ENCODE peak calls at places on chromosomes 11 and 22, in six cellular contexts. F, C, N, E, M and Q are unnamed samples.
A peak's percentile ranks its signal among the peaks of the same experiment; 100 is the strongest.

GRCh38 chr11:73414977-73415492 is 38.8 kb downstream of the RELT start:
- DNase-seq in F (peak; percentile 38), C (no peak), N (peak; percentile 53), E (peak; percentile 39), M (no peak), Q (no peak)

GRCh38 chr22:31585161-31585859 is 76.7 kb downstream of the PISD start:
- DNase-seq in F (no peak), C (no peak), N (peak; percentile 72), E (no peak), M (no peak), Q (no peak)

GRCh38 chr11:25039165-25039564 is 542.3 kb downstream of the LUZP2 start:
- DNase-seq in F (no peak), C (no peak), N (no peak), E (no peak), M (no peak), Q (no peak)

GRCh38 chr22:20979243-20979809 is 2.8 kb upstream of the LZTR1 start:
- DNase-seq in F (no peak), C (peak; percentile 95), N (peak; percentile 93), E (no peak), M (peak; percentile 23), Q (peak; percentile 78)

GRCh38 chr22:37623075-37624016 is 14.7 kb downstream of the GGA1 start:
- DNase-seq in F (no peak), C (peak; percentile 86), N (peak; percentile 68), E (peak; percentile 65), M (peak; percentile 70), Q (no peak)

GRCh38 chr11:693415-693831 is 1.6 kb downstream of the DEAF1 start:
- DNase-seq in F (no peak), C (peak; percentile 35), N (peak; percentile 23), E (no peak), M (no peak), Q (no peak)

GRCh38 chr22:43859621-43860020 is 2.7 kb downstream of the SULT4A1 start:
- DNase-seq in F (no peak), C (no peak), N (no peak), E (no peak), M (no peak), Q (no peak)

GRCh38 chr11:12681462-12681861 is 7.2 kb downstream of the TEAD1 start:
- DNase-seq in F (no peak), C (no peak), N (no peak), E (no peak), M (no peak), Q (no peak)

GRCh38 chr22:47899894-47900293 is 1137.4 kb downstream of the TBC1D22A start:
- DNase-seq in F (no peak), C (no peak), N (no peak), E (no peak), M (no peak), Q (no peak)

GRCh38 chr11:47233989-47234668 is 14.5 kb downstream of the ACP2 start:
- DNase-seq in F (no peak), C (peak; percentile 59), N (peak; percentile 83), E (no peak), M (no peak), Q (no peak)

GRCh38 chr22:46003271-46004091 is 26.5 kb upstream of the WNT7B start:
- DNase-seq in F (no peak), C (no peak), N (no peak), E (no peak), M (no peak), Q (no peak)

GRCh38 chr11:104879514-104880190 is 18.6 kb downstream of the CASP12 start:
- DNase-seq in F (no peak), C (no peak), N (no peak), E (no peak), M (no peak), Q (no peak)

GRCh38 chr11:9151631-9152030 is 60.2 kb upstream of the SCUBE2 start:
- DNase-seq in F (no peak), C (no peak), N (no peak), E (no peak), M (no peak), Q (no peak)

GRCh38 chr11:65573391-65574146 is 1.2 kb downstream of the FAM89B start:
- DNase-seq in F (no peak), C (no peak), N (no peak), E (no peak), M (no peak), Q (no peak)

GRCh38 chr11:110971110-110971509 is 258.9 kb upstream of the ARHGAP20 start:
- DNase-seq in F (no peak), C (no peak), N (peak; percentile 88), E (no peak), M (no peak), Q (no peak)

GRCh38 chr11:1889527-1889930 is 2.2 kb downstream of the PRR33 start:
- DNase-seq in F (no peak), C (no peak), N (no peak), E (no peak), M (no peak), Q (no peak)

GRCh38 chr11:1888811-1889526 is 2.7 kb downstream of the PRR33 start:
- DNase-seq in F (no peak), C (no peak), N (no peak), E (no peak), M (peak; percentile 79), Q (no peak)

GRCh38 chr11:1889941-1890855 is 1.5 kb downstream of the PRR33 start:
- DNase-seq in F (no peak), C (no peak), N (no peak), E (no peak), M (no peak), Q (no peak)

GRCh38 chr11:1887451-1888346 is 4.0 kb downstream of the PRR33 start:
- DNase-seq in F (no peak), C (no peak), N (no peak), E (no peak), M (no peak), Q (no peak)

GRCh38 chr11:1888347-1888753 is 3.3 kb downstream of the PRR33 start:
- DNase-seq in F (no peak), C (no peak), N (no peak), E (no peak), M (no peak), Q (no peak)
- H3K27me3 ChIP-seq in F (no peaks in the 10 kb centered on the region), C (peaks cover 7% of the 10 kb centered on the region), N (no peaks in the 10 kb centered on the region), E (no peaks in the 10 kb centered on the region), M (no peaks in the 10 kb centered on the region), Q (no peaks in the 10 kb centered on the region)

GRCh38 chr11:126601136-126601535 is 245.7 kb downstream of the ST3GAL4 start:
- DNase-seq in F (no peak), C (no peak), N (no peak), E (no peak), M (no peak), Q (no peak)

GRCh38 chr11:126603486-126603885 is 248.0 kb downstream of the ST3GAL4 start:
- DNase-seq in F (no peak), C (no peak), N (no peak), E (no peak), M (no peak), Q (no peak)

GRCh38 chr11:126602349-126602940 is 247.0 kb downstream of the ST3GAL4 start:
- DNase-seq in F (no peak), C (no peak), N (no peak), E (no peak), M (no peak), Q (no peak)

GRCh38 chr11:126602993-126603392 is 247.5 kb downstream of the ST3GAL4 start:
- DNase-seq in F (no peak), C (no peak), N (no peak), E (no peak), M (no peak), Q (no peak)

GRCh38 chr11:126601550-126602215 is 246.2 kb downstream of the ST3GAL4 start:
- DNase-seq in F (no peak), C (peak; percentile 82), N (no peak), E (no peak), M (no peak), Q (no peak)
- H3K36me3 ChIP-seq in F (no peaks in the 10 kb centered on the region), C (no peaks in the 10 kb centered on the region), N (no peaks in the 10 kb centered on the region), E (no peaks in the 10 kb centered on the region), M (no peaks in the 10 kb centered on the region), Q (no peaks in the 10 kb centered on the region)

DNA sequence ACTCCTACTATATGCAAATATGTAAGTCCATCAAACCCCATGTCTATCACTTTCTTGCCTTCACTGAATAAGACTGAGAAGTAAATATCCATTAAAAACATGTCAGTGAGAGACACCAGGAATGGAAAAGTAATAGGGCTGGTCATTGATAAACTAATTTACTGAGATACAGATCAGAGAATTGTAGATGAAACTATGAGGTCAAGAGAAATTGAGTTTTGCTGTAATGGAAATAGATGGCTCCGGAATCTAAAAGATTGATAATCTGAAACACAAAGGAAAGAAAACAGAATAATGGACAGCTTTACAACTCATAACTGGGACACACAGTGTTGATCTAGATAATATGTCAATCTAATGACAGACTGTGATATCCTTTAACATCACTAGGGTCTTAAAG is 1018.3 kb upstream of the RAG2 start:
- DNase-seq in F (no peak), C (no peak), N (no peak), E (no peak), M (no peak), Q (no peak)
- H3K27me3 ChIP-seq in F (no peaks in the 10 kb centered on the region), C (no peaks in the 10 kb centered on the region), N (no peaks in the 10 kb centered on the region), E (no peaks in the 10 kb centered on the region), M (no peaks in the 10 kb centered on the region), Q (no peaks in the 10 kb centered on the region)

GRCh38 chr11:6497069-6497839 is at the start of gene DNHD1:
- DNase-seq in F (no peak), C (peak; percentile 16), N (peak; percentile 22), E (no peak), M (no peak), Q (no peak)
- H3K36me3 ChIP-seq in F (no peaks in the 10 kb centered on the region), C (no peaks in the 10 kb centered on the region), N (peaks cover 15% of the 10 kb centered on the region), E (no peaks in the 10 kb centered on the region), M (peaks cover 11% of the 10 kb centered on the region), Q (peaks cover 10% of the 10 kb centered on the region)

GRCh38 chr11:69475866-69476714 is 5.4 kb upstream of the LINC01488 start:
- DNase-seq in F (no peak), C (no peak), N (no peak), E (no peak), M (no peak), Q (no peak)

GRCh38 chr11:69473520-69473894 is 8.0 kb upstream of the LINC01488 start:
- DNase-seq in F (no peak), C (no peak), N (no peak), E (no peak), M (no peak), Q (no peak)

GRCh38 chr11:69475141-69475865 is 6.2 kb upstream of the LINC01488 start:
- DNase-seq in F (no peak), C (no peak), N (no peak), E (no peak), M (no peak), Q (no peak)

GRCh38 chr11:69472766-69473519 is 8.5 kb upstream of the LINC01488 start:
- DNase-seq in F (no peak), C (no peak), N (no peak), E (no peak), M (no peak), Q (no peak)

GRCh38 chr11:69474736-69475135 is 6.7 kb upstream of the LINC01488 start:
- DNase-seq in F (no peak), C (no peak), N (no peak), E (no peak), M (no peak), Q (no peak)
- H3K27me3 ChIP-seq in F (peaks cover 2% of the 10 kb centered on the region), C (no peaks in the 10 kb centered on the region), N (no peaks in the 10 kb centered on the region), E (no peaks in the 10 kb centered on the region), M (no peaks in the 10 kb centered on the region), Q (peaks cover 4% of the 10 kb centered on the region)